ENCODE peak calls at places on chromosomes 5 and 9, in four cellular contexts. B is adrenal gland, D is tibial nerve, A is HCT116. I is an unnamed sample.
A peak's percentile ranks its signal among the peaks of the same experiment; 100 is the strongest.

GRCh38 chr5:97075649-97076048 is 66.8 kb downstream of the LIX1 start:
- DNase-seq in B (no peak), A (no peak), D (no peak), I (no peak)

GRCh38 chr9:15738011-15738410 is 185.2 kb downstream of the CCDC171 start:
- DNase-seq in B (no peak), D (no peak), A (no peak), I (no peak)

GRCh38 chr9:37984278-37984671 is 80.3 kb upstream of the SLC25A51 start:
- DNase-seq in B (no peak), A (no peak), D (no peak), I (no peak)

GRCh38 chr5:147801461-147801860 is 18.9 kb upstream of the JAKMIP2 start:
- DNase-seq in D (no peak), B (no peak), A (no peak), I (no peak)

GRCh38 chr9:128027166-128027539 is 40.0 kb downstream of the NAIF1 start:
- DNase-seq in A (no peak), D (no peak), B (no peak), I (no peak)

GRCh38 chr5:9544502-9545300 is 1.2 kb downstream of the SEMA5A start:
- DNase-seq in A (no peak), B (peak; percentile 91), D (peak; percentile 76), I (peak; percentile 76)

GRCh38 chr5:98770911-98771322 is 2.5 kb upstream of the RGMB start:
- DNase-seq in B (no peak), A (no peak), D (no peak), I (no peak)

GRCh38 chr5:95861221-95861857 is 38.8 kb upstream of the GLRX start:
- DNase-seq in D (peak; percentile 65), A (peak; percentile 24), B (peak; percentile 88), I (peak; percentile 87)

GRCh38 chr5:135038829-135039525 is 4.9 kb upstream of the PITX1 start:
- DNase-seq in D (no peak), A (no peak), B (no peak), I (no peak)

GRCh38 chr5:97009212-97009898 is 73.5 kb downstream of the LNPEP start:
- DNase-seq in B (no peak), D (no peak), A (no peak), I (no peak)

GRCh38 chr9:1612886-1613285 is 402.3 kb upstream of the SMARCA2 start:
- DNase-seq in D (no peak), B (no peak), A (no peak), I (peak; percentile 22)

GRCh38 chr5:164073013-164073535 is 567.7 kb downstream of the MAT2B start:
- DNase-seq in D (no peak), B (no peak), A (no peak), I (no peak)

GRCh38 chr5:173888473-173889135 is 455 bp downstream of the CPEB4 start:
- DNase-seq in A (no peak), D (no peak), B (no peak), I (no peak)

GRCh38 chr9:77588319-77588937 is 59.7 kb downstream of the GNA14 start:
- DNase-seq in B (no peak), A (no peak), D (no peak), I (no peak)

GRCh38 chr5:179738725-179739124 is 6.1 kb downstream of the MAML1 start:
- DNase-seq in B (no peak), D (no peak), A (no peak), I (no peak)

GRCh38 chr5:10552183-10553143 is 11.4 kb upstream of the ANKRD33B start:
- DNase-seq in D (no peak), A (peak; percentile 42), B (no peak), I (no peak)

GRCh38 chr5:159337291-159337974 is 7.1 kb upstream of the IL12B start:
- DNase-seq in B (no peak), A (no peak), D (no peak), I (no peak)

GRCh38 chr5:95261369-95262175 is 23.3 kb downstream of the MCTP1 start:
- DNase-seq in B (no peak), D (no peak), A (no peak), I (no peak)

GRCh38 chr5:157930710-157931109 is 71.8 kb upstream of the CLINT1 start:
- DNase-seq in A (no peak), D (no peak), B (peak; percentile 73), I (no peak)

GRCh38 chr5:158755971-158756370 is 343.7 kb downstream of the EBF1 start:
- DNase-seq in D (no peak), A (no peak), B (no peak), I (no peak)

GRCh38 chr9:91933556-91934352 is 16.3 kb downstream of the ROR2 start:
- DNase-seq in D (no peak), A (no peak), B (no peak), I (peak; percentile 32)

GRCh38 chr5:1923766-1924165 is 41.0 kb upstream of the IRX4 start:
- DNase-seq in B (no peak), A (no peak), D (no peak), I (no peak)

GRCh38 chr5:115169392-115170127 is at the start of gene TRIM36:
- DNase-seq in A (peak; percentile 85), D (peak; percentile 83), B (peak; percentile 96), I (peak; percentile 89)
- TF ChIP-seq POLR2A in A (peak; percentile 69), D (peak; percentile 66), B (peak; percentile 67), I (no peak)

GRCh38 chr5:93359958-93360305 is 221.1 kb downstream of the NR2F1-AS1 start:
- DNase-seq in D (no peak), A (no peak), B (no peak), I (no peak)
- H3K4me3 ChIP-seq in D (no peak overlapping the region), A (peak overlapping the region; percentile 52), B (no peak overlapping the region), I (no peak overlapping the region)

DNA sequence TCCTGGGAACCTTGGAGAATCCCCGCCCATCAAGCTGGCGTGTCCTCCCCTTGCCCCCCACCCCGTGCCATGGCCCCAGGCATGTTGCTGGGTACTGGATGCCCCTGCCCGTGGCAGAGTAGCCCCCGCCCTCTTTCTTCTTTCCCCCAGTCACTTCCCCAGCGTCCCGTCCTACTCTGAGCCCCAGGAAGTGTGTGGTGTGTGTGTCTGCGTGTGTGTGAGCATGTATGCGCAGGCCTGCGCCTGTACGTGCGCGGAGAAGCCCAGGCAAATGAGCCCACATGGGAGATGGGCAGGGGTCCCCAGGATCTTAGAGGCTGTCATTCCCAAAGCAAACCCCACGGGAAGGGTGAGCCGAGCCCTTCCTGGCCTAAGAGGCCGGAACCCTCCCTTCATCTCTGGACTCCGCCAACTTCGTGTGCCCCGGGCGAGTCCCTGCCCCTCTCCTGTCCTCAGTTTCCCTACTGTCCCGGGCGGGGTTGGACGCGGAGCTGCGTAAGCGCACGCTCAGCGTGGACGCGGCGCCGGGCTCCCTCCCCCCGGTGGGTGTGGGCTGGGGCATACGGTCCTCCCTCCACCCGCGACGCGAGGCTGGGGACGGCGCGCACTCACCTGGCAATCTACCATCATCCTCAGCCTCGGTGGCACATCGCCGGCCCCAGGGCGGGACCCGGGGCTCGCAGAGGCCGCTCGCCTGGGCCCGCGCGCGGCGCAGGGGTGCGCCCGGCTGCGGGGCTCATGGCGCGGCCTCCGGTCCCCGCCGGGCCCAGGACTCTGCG is 15.2 kb downstream of the GBGT1 start:
- DNase-seq in D (no peak), B (peak; percentile 83), A (no peak), I (peak; percentile 52)
- TF ChIP-seq POLR2A in D (no peak), B (peak; percentile 58), A (no peak), I (no peak)

DNA sequence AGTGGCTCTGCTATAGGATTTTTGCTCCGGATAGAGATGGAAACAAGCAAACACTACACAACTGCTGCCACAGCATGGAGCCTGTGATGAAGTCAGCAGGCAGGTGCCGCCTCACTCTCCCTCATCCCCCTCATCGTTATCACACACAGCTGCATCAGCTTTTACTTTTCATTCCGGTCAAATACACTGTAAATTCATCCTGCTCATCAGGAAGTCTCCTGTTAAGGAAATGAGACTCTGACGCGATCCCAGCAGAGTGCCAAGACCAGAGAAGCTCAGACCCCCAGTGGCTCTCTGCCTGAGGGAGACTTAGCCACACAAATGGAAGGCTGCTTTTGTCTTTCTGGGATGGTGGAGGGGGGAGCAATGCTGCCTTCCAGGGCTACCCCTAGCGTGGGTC is 270.2 kb downstream of the ELAVL2 start:
- DNase-seq in A (no peak), B (no peak), D (no peak), I (no peak)
- H3K4me3 ChIP-seq in A (no peak overlapping the region), B (no peak overlapping the region), D (no peak overlapping the region), I (no peak overlapping the region)

DNA sequence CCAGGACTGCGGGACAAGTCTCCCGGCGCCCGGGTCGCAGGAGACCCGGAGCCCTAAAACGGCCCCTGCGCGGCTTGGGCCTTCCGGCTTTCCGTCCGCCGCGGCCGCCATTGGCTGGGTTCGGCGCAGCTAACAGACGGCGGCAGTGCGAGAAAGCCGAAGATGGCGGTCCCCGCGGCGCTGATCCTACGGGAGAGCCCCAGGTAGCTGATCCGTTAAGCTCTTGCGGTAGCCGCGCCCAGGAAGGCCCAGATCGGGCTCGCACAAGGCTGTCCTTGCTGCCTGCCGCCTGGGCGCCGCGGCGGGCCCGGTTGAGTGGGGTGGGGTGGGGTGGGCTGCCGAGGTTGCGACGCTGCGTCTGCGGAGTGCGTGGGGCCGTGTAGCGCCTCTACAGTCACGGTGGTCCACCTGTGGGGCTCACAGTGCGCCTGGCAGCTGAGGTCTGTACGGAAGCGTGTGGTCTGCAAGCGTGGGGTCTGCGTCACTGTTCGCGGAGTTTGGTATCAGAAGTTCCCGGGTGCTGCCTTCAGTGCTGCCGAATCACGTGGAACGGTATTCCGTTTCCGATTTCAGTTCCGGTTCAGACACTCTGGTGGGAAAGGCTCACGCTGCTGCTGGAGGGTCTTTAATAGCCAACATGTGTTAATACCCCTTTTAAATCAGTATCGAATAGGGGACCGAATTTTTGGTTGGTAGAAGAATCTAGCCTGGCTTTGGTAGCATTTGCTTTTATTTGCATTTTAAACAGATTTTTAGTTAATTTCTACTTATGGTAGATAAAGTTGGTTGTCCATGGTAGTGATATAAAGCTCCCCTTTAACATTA is at the start of gene COMMD10:
- DNase-seq in D (peak; percentile 49), B (peak; percentile 90), A (peak; percentile 85), I (peak; percentile 66)
- TF ChIP-seq POLR2A in D (no peak), B (peak; percentile 30), A (peak; percentile 91), I (no peak)

GRCh38 chr9:94086468-94086867 is 2.2 kb downstream of the PTPDC1 start:
- DNase-seq in A (peak; percentile 31), D (no peak), B (no peak), I (no peak)
- H3K4me3 ChIP-seq in A (no peak overlapping the region), D (no peak overlapping the region), B (no peak overlapping the region), I (no peak overlapping the region)

GRCh38 chr9:136364942-136365774 is 1.6 kb upstream of the DNLZ start:
- DNase-seq in B (no peak), A (no peak), D (no peak), I (no peak)

GRCh38 chr9:136362450-136362784 is 1.1 kb downstream of the DNLZ start:
- DNase-seq in A (no peak), B (no peak), D (no peak), I (no peak)

GRCh38 chr9:136364369-136364748 is 815 bp upstream of the DNLZ start:
- DNase-seq in D (no peak), B (no peak), A (no peak), I (no peak)

GRCh38 chr9:136363106-136363605 is 388 bp downstream of the DNLZ start:
- DNase-seq in A (peak; percentile 91), D (peak; percentile 95), B (peak; percentile 98), I (peak; percentile 95)

GRCh38 chr9:136363606-136364368 is at the start of gene DNLZ:
- DNase-seq in D (peak; percentile 76), A (peak; percentile 66), B (peak; percentile 88), I (peak; percentile 72)
- TF ChIP-seq POLR2A in D (peak; percentile 7), A (peak; percentile 54), B (no peak), I (no peak)

GRCh38 chr9:117719161-117719560 is 15.0 kb downstream of the TLR4 start:
- DNase-seq in B (no peak), D (no peak), A (no peak), I (no peak)
- H3K4me3 ChIP-seq in B (no peak overlapping the region), D (no peak overlapping the region), A (no peak overlapping the region), I (no peak overlapping the region)